ENCODE peak calls at places on chromosome 5, in nine cellular contexts. C is astrocyte of the cerebellum, H is kidney epithelial cell, X is astrocyte, W is neural progenitor cell, E is lung, G is fibroblast of mammary gland, N is GM12865, K is endothelial cell. S is an unnamed sample.

GRCh38 chr5:104540448-104540847 is 977.9 kb upstream of the NUDT12 start:
- DNase-seq in C (peak), H (no peak), X (peak), W (no peak), E (no peak), G (peak), N (no peak), K (no peak), S (no peak)

GRCh38 chr5:132539716-132540115 is 3.6 kb downstream of the IL5 start:
- DNase-seq in C (no peak), H (no peak), X (no peak), W (no peak), E (no peak), G (peak), N (no peak), K (no peak), S (no peak)

GRCh38 chr5:128494516-128494915 is 43.5 kb downstream of the FBN2 start:
- DNase-seq in C (no peak), H (no peak), X (no peak), W (peak), E (no peak), G (peak), N (peak), K (peak), S (no peak)

GRCh38 chr5:79111960-79112702 is 522 bp downstream of the BHMT start:
- DNase-seq in C (no peak), H (no peak), X (no peak), W (peak), E (no peak), G (no peak), N (no peak), K (no peak), S (peak)

GRCh38 chr5:149100331-149100730 is 37.5 kb upstream of the SH3TC2 start:
- DNase-seq in C (no peak), H (no peak), X (no peak), W (no peak), E (no peak), G (no peak), N (no peak), K (no peak), S (no peak)

GRCh38 chr5:141858084-141858765 is 20.0 kb downstream of the PCDH1 start:
- DNase-seq in C (no peak), H (no peak), X (no peak), W (peak), E (no peak), G (no peak), N (no peak), K (no peak), S (no peak)

GRCh38 chr5:115379622-115380344 is 83.3 kb upstream of the CCDC112 start:
- DNase-seq in C (no peak), H (peak), X (peak), W (no peak), E (no peak), G (no peak), N (peak), K (no peak), S (no peak)

GRCh38 chr5:88049737-88050136 is 218.9 kb downstream of the TMEM161B start:
- DNase-seq in C (no peak), H (no peak), X (no peak), W (no peak), E (no peak), G (no peak), N (no peak), K (no peak), S (no peak)

GRCh38 chr5:93246093-93246855 is 334.7 kb downstream of the NR2F1-AS1 start:
- DNase-seq in C (peak), H (no peak), X (peak), W (peak), E (no peak), G (peak), N (no peak), K (no peak), S (peak)

GRCh38 chr5:157046041-157046440 is 12.9 kb downstream of the HAVCR1 start:
- DNase-seq in C (no peak), H (peak), X (peak), W (no peak), E (no peak), G (peak), N (peak), K (no peak), S (no peak)

GRCh38 chr5:140567136-140567818 is 2.6 kb downstream of the SLC35A4 start:
- DNase-seq in C (no peak), H (no peak), X (no peak), W (no peak), E (no peak), G (no peak), N (peak), K (no peak), S (no peak)

GRCh38 chr5:172777381-172778222 is 6.6 kb upstream of the DUSP1 start:
- DNase-seq in C (no peak), H (no peak), X (peak), W (no peak), E (peak), G (peak), N (peak), K (no peak), S (no peak)

GRCh38 chr5:10522224-10522611 is 41.7 kb upstream of the ANKRD33B start:
- DNase-seq in C (no peak), H (no peak), X (no peak), W (no peak), E (no peak), G (no peak), N (no peak), K (no peak), S (no peak)

GRCh38 chr5:10519729-10520128 is 44.1 kb upstream of the ANKRD33B start:
- DNase-seq in C (no peak), H (no peak), X (no peak), W (no peak), E (no peak), G (no peak), N (peak), K (no peak), S (no peak)

GRCh38 chr5:10520716-10521115 is 43.2 kb upstream of the ANKRD33B start:
- DNase-seq in C (no peak), H (no peak), X (peak), W (no peak), E (no peak), G (no peak), N (no peak), K (no peak), S (no peak)

GRCh38 chr5:10524376-10525123 is 39.3 kb upstream of the ANKRD33B start:
- DNase-seq in C (peak), H (no peak), X (peak), W (no peak), E (no peak), G (peak), N (no peak), K (no peak), S (no peak)

DNA sequence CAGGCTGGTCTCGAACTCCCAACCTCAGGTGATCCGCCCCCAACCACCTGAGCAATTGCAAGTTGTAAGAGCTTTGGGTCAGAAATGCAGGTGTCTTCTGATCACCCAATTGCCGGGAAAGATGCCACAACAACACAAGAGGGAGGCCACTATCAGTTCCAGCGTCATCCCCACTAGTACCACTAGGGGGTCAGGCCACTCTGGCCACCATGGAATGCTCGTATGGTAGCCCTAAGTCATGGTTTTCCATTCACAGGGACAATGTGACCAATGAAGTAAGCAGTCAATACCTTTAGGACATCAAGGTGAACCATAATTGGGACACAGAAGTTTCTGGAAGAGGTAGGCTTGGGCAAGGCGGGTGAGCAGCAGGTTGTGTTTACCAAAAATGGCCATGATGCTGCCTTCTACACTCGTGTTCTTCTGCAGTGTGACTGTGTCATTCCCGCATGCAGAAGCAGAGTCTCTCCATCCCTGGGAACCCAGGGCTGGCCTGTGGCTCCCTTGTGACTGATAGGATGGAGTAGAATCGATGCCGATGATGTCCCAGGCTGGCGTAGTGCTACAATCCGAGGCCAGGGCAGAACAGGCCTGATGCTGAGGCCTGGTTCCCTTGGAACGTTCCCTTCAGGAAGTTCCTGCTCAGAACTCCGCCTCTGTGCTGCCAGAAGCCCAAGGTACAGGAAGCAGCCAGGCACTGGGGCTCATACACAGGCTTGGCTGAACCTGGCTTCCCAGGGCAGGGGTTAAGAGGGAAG is 42.2 kb upstream of the ANKRD33B start:
- DNase-seq in C (no peak), H (no peak), X (no peak), W (no peak), E (no peak), G (no peak), N (no peak), K (no peak), S (peak)
- TF ChIP-seq CTCF in C (peak), H (peak), X (peak), W (peak), E (no peak), G (peak), N (peak), K (peak), S (peak)

GRCh38 chr5:44860267-44860666 is 51.5 kb downstream of the MRPS30 start:
- DNase-seq in C (no peak), H (no peak), X (no peak), W (no peak), E (no peak), G (no peak), N (no peak), K (no peak), S (no peak)

GRCh38 chr5:44868541-44868940 is 59.8 kb downstream of the MRPS30 start:
- DNase-seq in C (no peak), H (peak), X (peak), W (no peak), E (no peak), G (no peak), N (no peak), K (no peak), S (no peak)

GRCh38 chr5:44862808-44863207 is 54.1 kb downstream of the MRPS30 start:
- DNase-seq in C (peak), H (peak), X (peak), W (no peak), E (no peak), G (peak), N (peak), K (no peak), S (no peak)
- TF ChIP-seq CTCF in C (peak), H (peak), X (peak), W (peak), E (no peak), G (peak), N (peak), K (no peak), S (peak)

GRCh38 chr5:51684794-51685355 is 301.6 kb downstream of the ISL1 start:
- DNase-seq in C (no peak), H (no peak), X (no peak), W (no peak), E (no peak), G (no peak), N (no peak), K (no peak), S (no peak)
- TF ChIP-seq CTCF in C (peak), H (peak), X (no peak), W (peak), E (no peak), G (no peak), N (no peak), K (no peak), S (no peak)

GRCh38 chr5:108484035-108484434 is 102.1 kb upstream of the FBXL17 start:
- DNase-seq in C (no peak), H (no peak), X (no peak), W (no peak), E (no peak), G (no peak), N (no peak), K (no peak), S (no peak)

GRCh38 chr5:108481355-108481931 is 99.5 kb upstream of the FBXL17 start:
- DNase-seq in C (peak), H (no peak), X (no peak), W (peak), E (no peak), G (peak), N (peak), K (no peak), S (no peak)
- TF ChIP-seq CTCF in C (peak), H (peak), X (peak), W (peak), E (peak), G (peak), N (peak), K (peak), S (peak)

GRCh38 chr5:57432876-57433275 is 49.7 kb downstream of the ACTBL2 start:
- DNase-seq in C (no peak), H (no peak), X (no peak), W (no peak), E (no peak), G (peak), N (no peak), K (no peak), S (no peak)
- TF ChIP-seq CTCF in C (no peak), H (no peak), X (no peak), W (peak), E (no peak), G (peak), N (no peak), K (no peak), S (peak)

GRCh38 chr5:8613078-8613685 is 744.2 kb downstream of the MTRR start:
- DNase-seq in C (no peak), H (no peak), X (no peak), W (no peak), E (no peak), G (no peak), N (no peak), K (no peak), S (no peak)
- TF ChIP-seq CTCF in C (no peak), H (no peak), X (no peak), W (no peak), E (no peak), G (no peak), N (no peak), K (no peak), S (no peak)

DNA sequence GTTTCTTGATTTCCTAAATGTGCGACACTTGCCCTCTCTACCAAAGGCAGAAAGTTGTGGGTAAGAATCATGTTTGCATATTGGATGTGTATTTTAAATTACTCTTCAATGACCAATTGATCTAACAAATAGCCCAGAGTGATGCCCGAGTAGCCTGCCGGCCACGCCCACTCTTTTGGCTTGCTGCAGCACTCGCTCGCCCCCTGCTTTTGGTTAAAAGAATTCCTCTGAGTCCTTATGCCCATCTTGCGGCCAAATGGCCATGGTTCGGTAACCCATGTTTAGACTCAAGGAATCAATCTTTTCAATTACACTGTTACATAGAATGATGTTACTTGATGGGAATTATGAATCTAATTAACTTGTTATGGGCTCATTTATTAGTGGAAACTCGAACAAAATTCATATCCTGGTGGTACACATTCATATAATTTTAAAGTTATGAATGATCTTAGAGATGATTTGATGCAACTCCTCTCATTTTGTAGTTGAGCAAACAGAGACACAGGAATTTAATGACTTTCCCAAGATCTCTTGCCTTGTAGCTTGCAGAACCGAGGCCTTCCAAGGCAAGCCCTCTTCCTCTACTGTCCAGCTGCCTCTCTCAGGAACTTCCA is 36.5 kb downstream of the PPIC start:
- DNase-seq in C (peak), H (no peak), X (peak), W (peak), E (no peak), G (peak), N (peak), K (peak), S (peak)
- TF ChIP-seq CTCF in C (no peak), H (peak), X (peak), W (peak), E (peak), G (peak), N (peak), K (peak), S (peak)

GRCh38 chr5:168489059-168489458 is 2.8 kb downstream of the RARS1 start:
- DNase-seq in C (no peak), H (no peak), X (no peak), W (no peak), E (no peak), G (no peak), N (no peak), K (no peak), S (no peak)

GRCh38 chr5:168480601-168481000 is 5.7 kb upstream of the RARS1 start:
- DNase-seq in C (no peak), H (no peak), X (no peak), W (no peak), E (no peak), G (no peak), N (no peak), K (no peak), S (no peak)

GRCh38 chr5:168482361-168482760 is 3.9 kb upstream of the RARS1 start:
- DNase-seq in C (no peak), H (no peak), X (no peak), W (no peak), E (no peak), G (no peak), N (no peak), K (no peak), S (no peak)

GRCh38 chr5:168481330-168481788 is 4.9 kb upstream of the RARS1 start:
- DNase-seq in C (no peak), H (no peak), X (no peak), W (no peak), E (no peak), G (no peak), N (peak), K (no peak), S (no peak)

GRCh38 chr5:168486136-168486879 is at the start of gene RARS1:
- DNase-seq in C (peak), H (peak), X (peak), W (peak), E (peak), G (peak), N (peak), K (peak), S (peak)
- TF ChIP-seq CTCF in C (peak), H (peak), X (peak), W (peak), E (peak), G (peak), N (peak), K (peak), S (peak)